ENCODE peak calls at places on chromosomes 12 and 14, in five cellular contexts. H is GM12891, R is breast epithelium, W is HL-60, U is endothelial cell of umbilical vein. K is an unnamed sample.

GRCh38 chr12:26298785-26299621 is 103.6 kb downstream of the SSPN start:
- DNase-seq in H (peak), W (peak), U (peak), R (no peak), K (no peak)

GRCh38 chr12:122366685-122367475 is 55.6 kb downstream of the CLIP1 start:
- DNase-seq in H (no peak), U (peak), R (no peak), W (peak), K (no peak)

GRCh38 chr12:106584104-106585064 is 1.6 kb downstream of the RFX4 start:
- DNase-seq in W (no peak), R (no peak), H (peak), U (no peak), K (no peak)

GRCh38 chr14:51529731-51530130 is 122.0 kb upstream of the FRMD6 start:
- DNase-seq in W (no peak), H (no peak), R (no peak), U (no peak), K (no peak)

GRCh38 chr12:49527361-49528130 is 11.3 kb upstream of the KCNH3 start:
- DNase-seq in H (no peak), W (no peak), R (no peak), U (no peak), K (no peak)

GRCh38 chr12:116714175-116714574 is 23.7 kb downstream of the SPRING1 start:
- DNase-seq in R (no peak), W (no peak), U (no peak), H (no peak), K (no peak)

GRCh38 chr12:31832740-31833540 is 104.1 kb upstream of the AMN1 start:
- DNase-seq in W (peak), R (no peak), H (no peak), U (no peak), K (no peak)

GRCh38 chr12:53096761-53097160 is 706 bp upstream of the IGFBP6 start:
- DNase-seq in U (no peak), W (no peak), R (no peak), H (no peak), K (no peak)

GRCh38 chr12:118841588-118841987 is 139.8 kb upstream of the SRRM4 start:
- DNase-seq in H (no peak), W (no peak), R (no peak), U (no peak), K (no peak)

GRCh38 chr12:69630191-69630590 is 19.5 kb upstream of the LRRC10 start:
- DNase-seq in U (no peak), R (no peak), W (no peak), H (no peak), K (no peak)

GRCh38 chr12:113194971-113195391 is 9.5 kb downstream of the RITA1 start:
- DNase-seq in W (no peak), R (no peak), U (no peak), H (no peak), K (no peak)

GRCh38 chr14:97524579-97525319 is 727.6 kb downstream of the VRK1 start:
- DNase-seq in R (no peak), U (no peak), W (no peak), H (no peak), K (no peak)

GRCh38 chr14:64235652-64236640 is 58.2 kb downstream of the ESR2 start:
- DNase-seq in H (peak), R (no peak), U (no peak), W (no peak), K (no peak)
- TF ChIP-seq POLR2AphosphoS5 in H (peak), R (no peak), U (no peak), W (no peak), K (no peak)

DNA sequence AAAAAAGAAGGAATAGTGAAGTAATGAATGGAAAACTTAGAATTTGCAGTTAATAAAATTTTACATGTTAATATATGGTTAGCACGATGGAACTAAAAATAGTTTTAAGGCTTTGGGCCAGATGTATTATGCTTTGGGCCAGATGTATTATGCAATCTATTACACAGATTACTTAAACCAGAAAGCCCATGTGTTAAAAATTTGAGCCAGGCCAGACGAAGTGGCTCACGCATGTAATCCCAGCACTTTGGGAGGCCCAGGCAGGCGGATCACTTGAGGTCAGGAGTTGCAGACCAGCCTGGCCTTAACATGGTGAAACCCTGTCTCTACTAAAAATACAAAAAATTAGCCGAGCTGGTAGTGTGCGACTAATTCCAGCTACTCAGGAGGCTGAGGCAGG is 17.2 kb downstream of the IFT81 start:
- DNase-seq in W (peak), R (no peak), U (no peak), H (no peak), K (no peak)
- TF ChIP-seq POLR2AphosphoS5 in W (no peak), R (no peak), U (no peak), H (no peak), K (no peak)

DNA sequence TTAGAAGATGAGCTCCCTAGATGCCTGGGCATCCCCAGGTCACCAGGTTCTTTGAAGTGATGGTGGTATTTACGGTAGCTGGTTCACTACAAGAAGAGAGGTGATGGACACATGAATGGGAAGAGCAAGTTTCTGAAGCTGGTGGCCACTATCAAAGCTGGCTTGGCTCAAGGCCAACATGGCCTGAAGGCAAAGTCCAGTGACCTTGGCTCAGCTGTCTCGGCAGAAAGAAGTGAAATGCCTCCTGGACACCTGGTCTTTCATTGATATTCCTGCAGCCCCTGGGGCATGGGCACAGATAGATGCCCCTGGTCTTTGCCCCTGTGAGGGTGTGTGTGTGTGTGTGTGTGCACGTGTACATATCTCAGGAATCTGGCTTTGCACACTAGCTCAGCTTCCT is 441.8 kb upstream of the TMPO start:
- DNase-seq in R (no peak), H (no peak), W (no peak), U (no peak), K (no peak)
- TF ChIP-seq POLR2AphosphoS5 in R (no peak), H (no peak), W (no peak), U (no peak), K (no peak)

GRCh38 chr12:123997908-123998307 is 24.9 kb downstream of the ZNF664 start:
- DNase-seq in H (no peak), W (no peak), U (no peak), R (no peak), K (no peak)

GRCh38 chr12:124000111-124000510 is 27.1 kb downstream of the ZNF664 start:
- DNase-seq in H (no peak), R (no peak), W (no peak), U (no peak), K (no peak)

GRCh38 chr12:123998960-123999359 is 25.9 kb downstream of the ZNF664 start:
- DNase-seq in R (no peak), W (no peak), H (no peak), U (no peak), K (no peak)

GRCh38 chr12:123997033-123997822 is 24.2 kb downstream of the ZNF664 start:
- DNase-seq in U (no peak), W (no peak), H (no peak), R (no peak), K (no peak)

GRCh38 chr12:123998344-123998941 is 25.4 kb downstream of the ZNF664 start:
- DNase-seq in R (no peak), U (no peak), H (no peak), W (no peak), K (no peak)
- TF ChIP-seq POLR2AphosphoS5 in R (no peak), U (no peak), H (no peak), W (no peak), K (no peak)

GRCh38 chr14:71705460-71705859 is 226.8 kb upstream of the RGS6 start:
- DNase-seq in H (no peak), W (no peak), U (no peak), R (no peak), K (no peak)

GRCh38 chr14:71703477-71703876 is 228.8 kb upstream of the RGS6 start:
- DNase-seq in R (no peak), H (no peak), U (no peak), W (no peak), K (no peak)

GRCh38 chr14:71701990-71702389 is 230.2 kb upstream of the RGS6 start:
- DNase-seq in H (no peak), W (no peak), R (no peak), U (no peak), K (no peak)

GRCh38 chr14:71702799-71703198 is 229.4 kb upstream of the RGS6 start:
- DNase-seq in R (no peak), H (no peak), W (no peak), U (peak), K (no peak)

DNA sequence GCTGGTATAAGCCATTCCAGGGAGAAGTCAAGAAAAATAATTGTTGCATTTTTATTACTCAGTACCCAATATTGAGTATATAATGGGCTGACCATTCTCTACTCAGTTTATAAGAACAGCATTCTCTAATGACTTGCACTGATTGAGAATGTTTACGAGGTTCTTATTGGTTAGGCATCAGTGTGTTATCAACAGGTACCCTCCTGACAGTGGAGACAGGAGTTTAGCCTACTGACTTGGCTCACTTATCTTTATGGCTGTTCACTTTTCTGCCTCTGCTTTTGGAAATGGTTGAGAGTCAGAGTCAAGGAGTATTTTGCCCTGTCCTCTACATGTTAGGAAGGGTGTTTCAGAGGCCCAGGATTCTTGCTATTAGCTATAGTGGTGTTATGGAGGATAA is 228.0 kb upstream of the RGS6 start:
- DNase-seq in H (no peak), W (no peak), R (no peak), U (no peak), K (no peak)
- TF ChIP-seq POLR2AphosphoS5 in H (no peak), W (no peak), R (no peak), U (no peak), K (no peak)